ENCODE peak calls at places on chromosome X, in nine cellular contexts. Z is mammary epithelial cell, I is neural progenitor cell, Y is IMR-90, R is GM23338, V is lower lobe of right lung, L is PC-3, C is endodermal cell, N is cardiac muscle cell. Q is an unnamed sample.

GRCh38 chrX:74251006-74251930 is 52.7 kb upstream of the ZCCHC13 start:
- DNase-seq in Z (peak; percentile 50), I (no peak), Y (peak; percentile 68), R (no peak), V (no peak), L (peak; percentile 38), C (no peak), N (peak; percentile 82), Q (peak; percentile 46)

GRCh38 chrX:79601336-79602131 is 234.4 kb upstream of the ITM2A start:
- DNase-seq in Z (no peak), I (no peak), Y (no peak), R (peak; percentile 2), V (no peak), L (no peak), C (no peak), N (no peak), Q (no peak)

GRCh38 chrX:74187211-74187610 is 116.8 kb upstream of the ZCCHC13 start:
- DNase-seq in Z (no peak), I (no peak), Y (peak; percentile 50), R (no peak), V (no peak), L (no peak), C (no peak), N (no peak), Q (no peak)

GRCh38 chrX:33175201-33175600 is 36.1 kb downstream of the DMD start:
- DNase-seq in Z (no peak), I (no peak), Y (no peak), R (no peak), V (no peak), L (no peak), C (no peak), N (no peak), Q (no peak)

GRCh38 chrX:2484721-2485459 is 15.9 kb downstream of the DHRSX start:
- DNase-seq in Z (no peak), I (peak; percentile 34), Y (peak; percentile 54), R (peak; percentile 56), V (no peak), L (no peak), C (peak; percentile 62), N (peak; percentile 69), Q (no peak)

GRCh38 chrX:2576793-2577192 is 76.0 kb upstream of the DHRSX start:
- DNase-seq in Z (peak; percentile 42), I (no peak), Y (no peak), R (no peak), V (no peak), L (peak; percentile 55), C (no peak), N (no peak), Q (no peak)

GRCh38 chrX:118644378-118644777 is 83.0 kb upstream of the IL13RA1 start:
- DNase-seq in Z (peak; percentile 23), I (no peak), Y (peak; percentile 68), R (no peak), V (no peak), L (peak; percentile 60), C (no peak), N (peak; percentile 51), Q (no peak)

GRCh38 chrX:56787734-56788152 is 58.7 kb downstream of the NBDY start:
- DNase-seq in Z (no peak), I (peak; percentile 1), Y (no peak), R (no peak), V (no peak), L (no peak), C (no peak), N (no peak), Q (no peak)

GRCh38 chrX:10156199-10157031 is at the start of gene CLCN4:
- DNase-seq in Z (no peak), I (peak; percentile 74), Y (no peak), R (peak; percentile 67), V (peak; percentile 81), L (peak; percentile 74), C (peak; percentile 82), N (peak; percentile 74), Q (no peak)

GRCh38 chrX:41145920-41146608 is 60.8 kb downstream of the USP9X start:
- DNase-seq in Z (peak; percentile 86), I (no peak), Y (peak; percentile 92), R (no peak), V (no peak), L (peak; percentile 77), C (no peak), N (peak; percentile 79), Q (peak; percentile 65)

GRCh38 chrX:41137589-41137988 is 52.3 kb downstream of the USP9X start:
- DNase-seq in Z (no peak), I (no peak), Y (peak; percentile 19), R (peak; percentile 20), V (no peak), L (peak; percentile 27), C (no peak), N (no peak), Q (no peak)

GRCh38 chrX:41144873-41145272 is 59.6 kb downstream of the USP9X start:
- DNase-seq in Z (no peak), I (no peak), Y (no peak), R (no peak), V (no peak), L (no peak), C (no peak), N (peak; percentile 29), Q (no peak)

GRCh38 chrX:41142130-41142529 is 56.9 kb downstream of the USP9X start:
- DNase-seq in Z (no peak), I (no peak), Y (no peak), R (no peak), V (no peak), L (no peak), C (no peak), N (peak; percentile 15), Q (no peak)
- H3K36me3 ChIP-seq in Z (peaks cover 19% of the 10 kb centered on the region), I (peaks cover 18% of the 10 kb centered on the region), Y (peaks cover 12% of the 10 kb centered on the region), R (peaks cover 69% of the 10 kb centered on the region), V (peaks cover 24% of the 10 kb centered on the region), L (peaks cover 29% of the 10 kb centered on the region), C (peaks cover 79% of the 10 kb centered on the region), N (peaks cover 49% of the 10 kb centered on the region), Q (no peaks in the 10 kb centered on the region)

DNA sequence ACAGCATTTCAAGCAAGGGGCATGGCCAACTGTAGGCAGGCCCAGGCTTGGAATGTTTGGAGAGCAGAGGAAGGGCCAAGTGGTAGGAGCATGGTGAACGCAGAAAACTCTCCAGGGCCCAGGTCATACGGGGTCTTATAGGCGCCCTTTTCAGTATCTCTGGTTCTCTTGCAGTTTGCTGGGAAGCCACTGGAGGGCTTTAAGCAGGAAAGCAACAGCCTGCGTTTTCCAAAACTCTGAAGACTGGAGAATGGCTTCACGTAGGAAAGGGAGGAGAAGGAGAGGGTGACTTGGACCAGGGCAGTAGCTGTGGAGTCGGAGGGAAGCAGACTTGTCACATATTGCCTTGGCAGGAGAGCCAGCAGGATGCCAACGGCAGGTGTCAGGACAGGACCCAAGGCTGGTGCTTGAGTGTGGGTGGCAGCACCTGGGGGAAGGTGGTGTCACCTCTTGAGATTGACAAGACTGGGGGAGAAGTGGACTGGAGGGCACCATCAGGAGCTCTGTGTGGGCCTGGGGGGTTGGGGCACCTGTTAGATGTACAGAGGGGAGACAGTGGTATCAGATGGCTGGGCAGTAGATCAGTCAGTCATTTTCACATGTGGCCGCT is 21.9 kb downstream of the TKTL1 start:
- DNase-seq in Z (peak; percentile 2), I (peak; percentile 55), Y (peak; percentile 8), R (peak; percentile 72), V (no peak), L (peak; percentile 37), C (peak; percentile 81), N (peak; percentile 53), Q (no peak)
- TF ChIP-seq CTCF in Z (peak; percentile 50), I (peak; percentile 48), Y (peak; percentile 36), R (peak; percentile 44), V (peak; percentile 43), L (peak; percentile 61), C (peak; percentile 67), N (peak; percentile 60), Q (peak; percentile 59)

DNA sequence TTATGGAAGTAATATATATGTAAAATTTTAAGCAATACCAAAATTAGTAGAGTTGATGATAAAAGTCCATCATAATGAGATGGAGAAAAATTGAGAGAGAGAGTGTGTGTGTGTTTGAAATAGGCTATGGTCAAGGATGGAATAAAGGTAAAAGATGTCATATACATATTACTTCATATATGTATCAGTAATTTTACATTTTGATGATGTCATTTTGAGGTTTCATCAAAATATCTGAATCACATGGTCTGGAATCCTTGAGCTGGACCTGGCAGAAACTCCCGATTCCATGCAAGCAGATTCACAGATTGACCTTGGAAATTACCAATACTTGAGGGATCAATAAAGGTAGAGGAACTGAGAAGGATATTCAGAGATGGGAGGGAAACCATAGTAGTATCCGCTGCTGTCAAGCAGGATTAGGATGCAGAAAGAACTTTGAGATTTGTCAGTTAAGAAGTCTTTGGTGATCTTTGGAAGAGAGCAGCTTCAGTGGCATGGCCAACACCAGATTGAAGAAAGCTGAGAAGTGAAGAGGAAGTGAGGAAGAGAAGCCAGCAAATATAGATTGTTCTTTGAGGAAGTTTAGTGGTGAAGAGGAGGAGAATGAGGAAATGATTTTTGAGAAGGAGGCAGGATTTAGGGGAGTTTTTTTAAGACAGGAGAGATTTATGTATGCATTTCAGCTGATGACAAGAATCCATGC is 21.5 kb downstream of the DNAAF6 start:
- DNase-seq in Z (no peak), I (no peak), Y (no peak), R (no peak), V (no peak), L (no peak), C (no peak), N (no peak), Q (no peak)
- H3K27me3 ChIP-seq in Z (peaks cover 4% of the 10 kb centered on the region), I (no peaks in the 10 kb centered on the region), Y (no peaks in the 10 kb centered on the region), R (no peaks in the 10 kb centered on the region), V (no peaks in the 10 kb centered on the region), L (no peaks in the 10 kb centered on the region), C (no peaks in the 10 kb centered on the region), N (no peaks in the 10 kb centered on the region), Q (no peaks in the 10 kb centered on the region)

GRCh38 chrX:13778916-13779315 is 38.0 kb downstream of the GPM6B start:
- DNase-seq in Z (peak; percentile 11), I (peak; percentile 24), Y (peak; percentile 74), R (peak; percentile 30), V (no peak), L (peak; percentile 50), C (no peak), N (peak; percentile 72), Q (no peak)

GRCh38 chrX:13770013-13770412 is 35.5 kb downstream of the OFD1 start:
- DNase-seq in Z (no peak), I (no peak), Y (no peak), R (no peak), V (no peak), L (no peak), C (no peak), N (no peak), Q (no peak)

GRCh38 chrX:13776387-13776786 is 40.5 kb downstream of the GPM6B start:
- DNase-seq in Z (no peak), I (no peak), Y (peak; percentile 37), R (no peak), V (no peak), L (no peak), C (no peak), N (no peak), Q (no peak)

GRCh38 chrX:13775837-13776236 is 41.1 kb downstream of the GPM6B start:
- DNase-seq in Z (no peak), I (no peak), Y (no peak), R (no peak), V (no peak), L (no peak), C (no peak), N (no peak), Q (no peak)

DNA sequence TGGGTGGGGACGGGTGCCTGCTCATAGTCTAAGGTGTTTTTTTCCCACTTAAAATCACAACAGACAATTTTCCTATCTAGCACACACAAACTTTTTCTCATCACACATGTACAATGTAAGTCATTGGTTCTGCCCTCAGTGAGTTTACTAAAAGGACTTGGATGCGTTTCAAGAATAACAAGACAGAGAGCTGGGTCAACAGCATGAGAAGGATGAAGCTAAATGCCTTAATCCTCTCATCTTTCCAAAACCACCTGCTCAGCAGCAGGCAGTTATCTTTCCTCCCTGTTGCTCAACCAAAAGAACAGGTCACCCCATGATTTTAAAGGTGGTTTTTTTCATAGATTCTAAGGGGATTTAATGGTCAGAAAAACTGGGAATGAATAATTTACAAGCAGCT is 40.1 kb downstream of the OFD1 start:
- DNase-seq in Z (no peak), I (no peak), Y (peak; percentile 23), R (no peak), V (no peak), L (no peak), C (no peak), N (no peak), Q (no peak)
- H3K36me3 ChIP-seq in Z (peaks cover 36% of the 10 kb centered on the region), I (peaks cover 6% of the 10 kb centered on the region), Y (peaks cover 5% of the 10 kb centered on the region), R (peaks cover 5% of the 10 kb centered on the region), V (peaks cover 34% of the 10 kb centered on the region), L (peaks cover 12% of the 10 kb centered on the region), C (peaks cover 70% of the 10 kb centered on the region), N (peaks cover 49% of the 10 kb centered on the region), Q (no peaks in the 10 kb centered on the region)

Q was measured in BJ.